ENCODE peak calls at places on chromosomes 12 and 14, in four cellular contexts. One of them, this sample, is unnamed.

GRCh38 chr14:36556811-36557433 is 25.5 kb downstream of the NKX2-8 start:
- DNase-seq in endothelial cell: peak; percentile 47
- DNase-seq in foreskin fibroblast: peak; percentile 8
- DNase-seq in esophagus squamous epithelium: no peak
- DNase-seq in this sample: peak; percentile 57

GRCh38 chr12:52670961-52671360 is 9.2 kb downstream of the KRT1 start:
- DNase-seq in endothelial cell: no peak
- DNase-seq in foreskin fibroblast: no peak
- DNase-seq in esophagus squamous epithelium: no peak
- DNase-seq in this sample: no peak

GRCh38 chr12:52615208-52615868 is 3.0 kb downstream of the KRT73 start:
- DNase-seq in foreskin fibroblast: no peak
- DNase-seq in endothelial cell: no peak
- DNase-seq in esophagus squamous epithelium: no peak
- DNase-seq in this sample: no peak

GRCh38 chr14:82740547-82740946 is 1206.9 kb upstream of the SEL1L start:
- DNase-seq in esophagus squamous epithelium: no peak
- DNase-seq in endothelial cell: no peak
- DNase-seq in foreskin fibroblast: no peak
- DNase-seq in this sample: no peak

GRCh38 chr12:50322196-50322595 is 38.9 kb upstream of the LIMA1 start:
- DNase-seq in foreskin fibroblast: no peak
- DNase-seq in esophagus squamous epithelium: no peak
- DNase-seq in endothelial cell: no peak
- DNase-seq in this sample: no peak

GRCh38 chr14:65101631-65102440 is 481 bp downstream of the MAX start:
- DNase-seq in endothelial cell: peak; percentile 41
- DNase-seq in foreskin fibroblast: no peak
- DNase-seq in esophagus squamous epithelium: no peak
- DNase-seq in this sample: peak; percentile 38

GRCh38 chr12:54337854-54338650 is 13.1 kb downstream of the COPZ1 start:
- DNase-seq in endothelial cell: no peak
- DNase-seq in foreskin fibroblast: no peak
- DNase-seq in esophagus squamous epithelium: no peak
- DNase-seq in this sample: no peak

GRCh38 chr12:108277613-108278012 is 61.5 kb downstream of the CMKLR1 start:
- DNase-seq in esophagus squamous epithelium: no peak
- DNase-seq in endothelial cell: no peak
- DNase-seq in foreskin fibroblast: no peak
- DNase-seq in this sample: no peak

GRCh38 chr14:95157195-95157986 is at the start of gene DICER1:
- DNase-seq in foreskin fibroblast: peak; percentile 90
- DNase-seq in esophagus squamous epithelium: peak; percentile 64
- DNase-seq in endothelial cell: peak; percentile 99
- DNase-seq in this sample: peak; percentile 98

GRCh38 chr12:12723681-12724420 is 6.7 kb downstream of the CDKN1B start:
- DNase-seq in foreskin fibroblast: no peak
- DNase-seq in esophagus squamous epithelium: no peak
- DNase-seq in endothelial cell: peak; percentile 44
- DNase-seq in this sample: peak; percentile 63

GRCh38 chr12:108783446-108783845 is 52.1 kb upstream of the CORO1C start:
- DNase-seq in foreskin fibroblast: no peak
- DNase-seq in esophagus squamous epithelium: no peak
- DNase-seq in endothelial cell: no peak
- DNase-seq in this sample: no peak

GRCh38 chr12:47900480-47901129 is 4.2 kb downstream of the VDR start:
- DNase-seq in foreskin fibroblast: no peak
- DNase-seq in endothelial cell: no peak
- DNase-seq in esophagus squamous epithelium: no peak
- DNase-seq in this sample: no peak

GRCh38 chr12:110585231-110585799 is 2.2 kb upstream of the PPTC7 start:
- DNase-seq in endothelial cell: peak; percentile 18
- DNase-seq in esophagus squamous epithelium: no peak
- DNase-seq in foreskin fibroblast: peak; percentile 41
- DNase-seq in this sample: no peak

GRCh38 chr14:42027271-42027670 is 420.6 kb downstream of the LRFN5 start:
- DNase-seq in foreskin fibroblast: no peak
- DNase-seq in esophagus squamous epithelium: no peak
- DNase-seq in endothelial cell: no peak
- DNase-seq in this sample: no peak

GRCh38 chr14:89750909-89751502 is 203.5 kb downstream of the EFCAB11 start:
- DNase-seq in foreskin fibroblast: no peak
- DNase-seq in esophagus squamous epithelium: no peak
- DNase-seq in endothelial cell: no peak
- DNase-seq in this sample: no peak

GRCh38 chr14:93056166-93056839 is 59.4 kb downstream of the ITPK1 start:
- DNase-seq in esophagus squamous epithelium: no peak
- DNase-seq in endothelial cell: no peak
- DNase-seq in foreskin fibroblast: no peak
- DNase-seq in this sample: no peak

GRCh38 chr12:116142936-116143882 is 134.3 kb downstream of the MED13L start:
- DNase-seq in endothelial cell: no peak
- DNase-seq in foreskin fibroblast: peak; percentile 79
- DNase-seq in esophagus squamous epithelium: no peak
- DNase-seq in this sample: no peak

GRCh38 chr14:50122291-50122690 is 5.9 kb upstream of the VCPKMT start:
- DNase-seq in esophagus squamous epithelium: no peak
- DNase-seq in foreskin fibroblast: no peak
- DNase-seq in endothelial cell: no peak
- DNase-seq in this sample: no peak

GRCh38 chr14:76957224-76957881 is 71.2 kb downstream of the IRF2BPL start:
- DNase-seq in endothelial cell: no peak
- DNase-seq in foreskin fibroblast: no peak
- DNase-seq in esophagus squamous epithelium: no peak
- DNase-seq in this sample: no peak

GRCh38 chr14:25006961-25007795 is 42.8 kb downstream of the STXBP6 start:
- DNase-seq in esophagus squamous epithelium: no peak
- DNase-seq in foreskin fibroblast: peak; percentile 89
- DNase-seq in endothelial cell: no peak
- DNase-seq in this sample: no peak

GRCh38 chr14:103136388-103137271 is 13.4 kb downstream of the TNFAIP2 start:
- DNase-seq in foreskin fibroblast: peak; percentile 43
- DNase-seq in esophagus squamous epithelium: no peak
- DNase-seq in endothelial cell: no peak
- DNase-seq in this sample: no peak

GRCh38 chr12:113577464-113578121 is 105.9 kb upstream of the LHX5 start:
- DNase-seq in endothelial cell: no peak
- DNase-seq in esophagus squamous epithelium: no peak
- DNase-seq in foreskin fibroblast: no peak
- DNase-seq in this sample: no peak

GRCh38 chr12:113580437-113580836 is 108.8 kb upstream of the LHX5 start:
- DNase-seq in endothelial cell: no peak
- DNase-seq in esophagus squamous epithelium: no peak
- DNase-seq in foreskin fibroblast: no peak
- DNase-seq in this sample: no peak

GRCh38 chr12:113586461-113586860 is 114.8 kb upstream of the LHX5 start:
- DNase-seq in esophagus squamous epithelium: no peak
- DNase-seq in foreskin fibroblast: no peak
- DNase-seq in endothelial cell: no peak
- DNase-seq in this sample: no peak

GRCh38 chr12:113582521-113583218 is 111.0 kb upstream of the LHX5 start:
- DNase-seq in foreskin fibroblast: no peak
- DNase-seq in esophagus squamous epithelium: no peak
- DNase-seq in endothelial cell: no peak
- DNase-seq in this sample: no peak

DNA sequence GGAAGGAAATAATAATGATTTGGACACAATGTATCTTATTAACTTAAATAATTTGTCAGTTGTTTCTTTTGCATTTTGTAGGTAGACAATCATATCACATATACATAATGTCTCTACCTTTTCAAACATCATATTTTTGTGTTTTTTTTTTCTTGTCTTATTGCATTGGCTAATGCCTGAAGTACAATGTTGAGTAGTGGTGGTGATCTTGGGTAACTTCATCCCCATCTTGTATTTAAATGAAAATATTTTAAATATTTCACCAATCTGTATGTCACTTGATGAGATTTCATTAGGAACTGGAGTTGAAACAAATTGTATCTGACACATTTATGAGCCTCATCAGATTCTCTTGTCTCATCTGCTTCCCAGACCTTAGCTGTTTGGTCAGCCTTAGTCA is 109.7 kb upstream of the LHX5 start:
- DNase-seq in endothelial cell: no peak
- DNase-seq in foreskin fibroblast: peak; percentile 9
- DNase-seq in esophagus squamous epithelium: no peak
- DNase-seq in this sample: no peak
- TF ChIP-seq CTCF in endothelial cell: no peak
- TF ChIP-seq CTCF in foreskin fibroblast: no peak
- TF ChIP-seq CTCF in esophagus squamous epithelium: no peak
- TF ChIP-seq CTCF in this sample: no peak

GRCh38 chr12:650983-651382 is 12.3 kb downstream of the NINJ2 start:
- DNase-seq in endothelial cell: no peak
- DNase-seq in esophagus squamous epithelium: no peak
- DNase-seq in foreskin fibroblast: no peak
- DNase-seq in this sample: no peak
- TF ChIP-seq CTCF in endothelial cell: no peak
- TF ChIP-seq CTCF in esophagus squamous epithelium: no peak
- TF ChIP-seq CTCF in foreskin fibroblast: no peak
- TF ChIP-seq CTCF in this sample: no peak

DNA sequence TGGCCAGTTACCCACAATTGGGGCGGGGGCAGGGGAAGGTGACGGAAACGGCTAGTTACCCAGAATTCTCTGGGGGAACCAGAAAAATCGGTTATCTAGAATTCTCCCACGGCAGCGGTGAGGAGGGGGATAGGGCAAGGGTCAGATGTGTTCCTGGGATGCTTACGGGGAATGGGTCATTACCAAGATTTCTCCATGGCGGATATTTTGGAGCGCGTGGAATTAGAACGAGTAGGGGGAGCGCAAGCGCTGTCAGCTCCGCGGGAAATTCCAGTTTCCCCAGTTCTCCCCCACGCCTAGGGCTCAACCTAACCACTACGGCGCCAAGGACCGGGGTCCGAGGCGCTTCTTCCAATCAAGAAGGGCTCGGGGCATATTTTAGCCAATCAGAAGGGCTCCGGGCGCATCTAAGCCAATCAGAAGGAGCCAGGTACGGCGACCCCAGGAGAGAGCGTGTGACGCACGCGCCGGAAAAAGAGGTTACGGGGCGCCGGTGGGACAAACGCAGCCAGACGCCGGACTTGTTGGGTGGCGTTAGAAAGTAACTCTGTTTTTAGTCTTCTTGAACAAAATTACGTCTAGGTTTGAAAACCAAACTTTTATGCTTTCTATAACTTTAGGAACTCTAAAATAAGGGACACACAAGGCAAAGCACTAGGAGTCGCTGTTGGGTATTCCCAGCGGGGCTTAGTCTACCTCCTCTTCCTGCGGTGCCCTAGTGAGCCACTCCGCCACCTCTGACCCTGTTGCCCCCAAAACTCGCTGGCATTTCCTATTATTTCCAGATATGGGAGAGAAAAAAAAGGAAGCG is at the start of gene PAN2:
- DNase-seq in foreskin fibroblast: peak; percentile 97
- DNase-seq in esophagus squamous epithelium: peak; percentile 86
- DNase-seq in endothelial cell: peak; percentile 84
- DNase-seq in this sample: peak; percentile 88
- TF ChIP-seq CTCF in foreskin fibroblast: peak; percentile 69
- TF ChIP-seq CTCF in esophagus squamous epithelium: peak; percentile 60
- TF ChIP-seq CTCF in endothelial cell: peak; percentile 62
- TF ChIP-seq CTCF in this sample: peak; percentile 58

GRCh38 chr12:46678441-46678840 is 147.4 kb downstream of the SLC38A4 start:
- DNase-seq in esophagus squamous epithelium: no peak
- DNase-seq in foreskin fibroblast: no peak
- DNase-seq in endothelial cell: no peak
- DNase-seq in this sample: no peak

GRCh38 chr12:46676797-46677520 is 148.8 kb downstream of the SLC38A4 start:
- DNase-seq in endothelial cell: no peak
- DNase-seq in esophagus squamous epithelium: no peak
- DNase-seq in foreskin fibroblast: no peak
- DNase-seq in this sample: no peak

GRCh38 chr12:46676396-46676795 is 149.4 kb downstream of the SLC38A4 start:
- DNase-seq in foreskin fibroblast: no peak
- DNase-seq in esophagus squamous epithelium: no peak
- DNase-seq in endothelial cell: no peak
- DNase-seq in this sample: no peak

GRCh38 chr12:46679754-46680153 is 146.0 kb downstream of the SLC38A4 start:
- DNase-seq in foreskin fibroblast: no peak
- DNase-seq in endothelial cell: no peak
- DNase-seq in esophagus squamous epithelium: no peak
- DNase-seq in this sample: no peak

GRCh38 chr12:46677749-46678148 is 148.0 kb downstream of the SLC38A4 start:
- DNase-seq in endothelial cell: no peak
- DNase-seq in esophagus squamous epithelium: no peak
- DNase-seq in foreskin fibroblast: no peak
- DNase-seq in this sample: no peak
- TF ChIP-seq CTCF in endothelial cell: no peak
- TF ChIP-seq CTCF in esophagus squamous epithelium: no peak
- TF ChIP-seq CTCF in foreskin fibroblast: peak; percentile 24
- TF ChIP-seq CTCF in this sample: no peak

GRCh38 chr14:21647380-21647779 is 6.3 kb upstream of the OR4E2 start:
- DNase-seq in foreskin fibroblast: no peak
- DNase-seq in esophagus squamous epithelium: no peak
- DNase-seq in endothelial cell: no peak
- DNase-seq in this sample: no peak
- TF ChIP-seq CTCF in foreskin fibroblast: no peak
- TF ChIP-seq CTCF in esophagus squamous epithelium: no peak
- TF ChIP-seq CTCF in endothelial cell: no peak
- TF ChIP-seq CTCF in this sample: no peak